ENCODE peak calls at places on chromosomes 5 and 9, in eight cellular contexts. E is WTC11, I is HFFc6, V is body of pancreas, N is kidney, S is brain microvascular endothelial cell, T is fibroblast of pulmonary artery, X is A673. U is an unnamed sample.
A peak's percentile ranks its signal among the peaks of the same experiment; 100 is the strongest.

GRCh38 chr9:13358128-13358527 is 78.6 kb upstream of the MPDZ start:
- DNase-seq in N (no peak), S (peak; percentile 80), E (no peak), I (peak; percentile 68), X (no peak), T (peak; percentile 80), V (no peak), U (peak; percentile 24)

GRCh38 chr9:95507456-95508241 is 9.1 kb downstream of the PTCH1 start:
- DNase-seq in T (peak; percentile 79), N (peak; percentile 84), V (peak; percentile 68), X (peak; percentile 65), E (peak; percentile 34), S (no peak), I (peak; percentile 57), U (peak; percentile 73)

GRCh38 chr5:61504143-61504542 is 172.1 kb downstream of the ZSWIM6 start:
- DNase-seq in I (no peak), E (no peak), V (no peak), X (peak; percentile 34), S (no peak), N (no peak), T (no peak), U (no peak)

GRCh38 chr9:75452512-75452911 is 364.2 kb downstream of the OSTF1 start:
- DNase-seq in X (peak; percentile 55), I (no peak), S (no peak), T (no peak), E (no peak), V (no peak), N (no peak), U (no peak)

GRCh38 chr5:60267907-60268306 is 374.4 kb upstream of the PDE4D start:
- DNase-seq in I (no peak), X (no peak), S (no peak), E (no peak), T (no peak), V (no peak), N (no peak), U (no peak)

GRCh38 chr9:131630206-131630831 is 85.0 kb downstream of the PRRT1B start:
- DNase-seq in E (no peak), I (no peak), S (no peak), X (no peak), N (no peak), T (no peak), V (no peak), U (no peak)

GRCh38 chr5:71482132-71482531 is 26.7 kb downstream of the BDP1 start:
- DNase-seq in V (no peak), X (no peak), S (peak; percentile 56), I (peak; percentile 12), T (peak; percentile 73), N (no peak), E (no peak), U (peak; percentile 95)

GRCh38 chr5:91357806-91358205 is 25.3 kb downstream of the ARRDC3 start:
- DNase-seq in N (no peak), E (no peak), I (no peak), T (no peak), S (no peak), X (no peak), V (no peak), U (no peak)

GRCh38 chr9:138046641-138047301 is 169.2 kb downstream of the CACNA1B start:
- DNase-seq in I (no peak), N (no peak), X (no peak), V (no peak), S (no peak), E (no peak), T (no peak), U (no peak)

GRCh38 chr9:78543353-78543752 is 246.4 kb downstream of the PSAT1 start:
- DNase-seq in I (no peak), T (no peak), S (no peak), E (no peak), X (no peak), V (no peak), N (no peak), U (no peak)

GRCh38 chr9:68575821-68576220 is 35.1 kb upstream of the TMEM252 start:
- DNase-seq in I (no peak), E (no peak), T (no peak), X (no peak), S (no peak), V (no peak), N (no peak), U (no peak)

GRCh38 chr9:94952553-94953373 is 226.3 kb downstream of the AOPEP start:
- DNase-seq in N (no peak), X (no peak), T (peak; percentile 71), V (no peak), S (no peak), E (no peak), I (no peak), U (no peak)

GRCh38 chr9:137218754-137219271 is 3.2 kb downstream of the RNF208 start:
- DNase-seq in T (peak; percentile 60), X (no peak), S (peak; percentile 67), N (no peak), V (peak; percentile 83), I (no peak), E (no peak), U (no peak)

GRCh38 chr5:122490718-122491117 is 178.7 kb downstream of the SNCAIP start:
- DNase-seq in X (no peak), N (no peak), E (no peak), S (no peak), T (no peak), I (no peak), V (no peak), U (no peak)

GRCh38 chr5:122493091-122493775 is 181.2 kb downstream of the SNCAIP start:
- DNase-seq in N (peak; percentile 70), V (peak; percentile 62), T (no peak), E (no peak), S (no peak), I (no peak), X (peak; percentile 10), U (no peak)

GRCh38 chr5:122493776-122494518 is 181.9 kb downstream of the SNCAIP start:
- DNase-seq in E (no peak), V (no peak), I (no peak), X (no peak), T (no peak), S (no peak), N (no peak), U (no peak)

GRCh38 chr5:122498163-122498562 is 186.1 kb downstream of the SNCAIP start:
- DNase-seq in X (peak; percentile 4), V (no peak), T (peak; percentile 15), S (peak; percentile 11), I (no peak), N (no peak), E (peak; percentile 63), U (no peak)

DNA sequence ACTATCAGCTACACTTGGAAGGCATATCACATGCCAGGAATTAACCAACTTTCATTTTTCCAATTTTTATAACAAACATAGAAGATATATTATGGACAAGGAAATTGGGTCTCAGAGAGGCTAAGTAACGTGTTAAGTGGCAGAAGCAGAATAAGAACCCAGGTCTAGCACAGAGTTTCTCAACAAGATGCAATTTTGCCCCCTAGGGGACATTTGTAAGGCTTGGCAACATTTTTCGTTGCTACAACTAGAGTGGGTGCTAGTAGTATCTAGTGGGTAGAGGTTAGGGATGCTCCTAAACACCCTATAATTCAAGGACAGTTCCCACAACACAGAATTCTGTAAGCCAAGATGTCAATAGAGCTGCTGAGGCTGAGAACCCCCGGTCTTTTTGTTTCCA is 180.6 kb downstream of the SNCAIP start:
- DNase-seq in S (peak; percentile 14), N (no peak), E (no peak), T (peak; percentile 21), V (no peak), I (no peak), X (peak; percentile 30), U (peak; percentile 73)
- TF ChIP-seq CTCF in S (peak; percentile 46), N (no peak), E (no peak), T (peak; percentile 28), V (no peak), I (peak; percentile 66), X (peak; percentile 42), U (peak; percentile 28)

GRCh38 chr9:109859447-109859846 is 79.4 kb downstream of the PALM2AKAP2 start:
- DNase-seq in X (no peak), E (no peak), V (no peak), N (no peak), T (no peak), S (no peak), I (peak; percentile 1), U (no peak)
- TF ChIP-seq CTCF in X (peak; percentile 35), E (no peak), V (no peak), N (no peak), T (peak; percentile 51), S (peak; percentile 32), I (peak; percentile 66), U (no peak)

GRCh38 chr9:33923998-33924701 is 107.2 kb downstream of the UBE2R2 start:
- DNase-seq in V (peak; percentile 42), S (no peak), T (no peak), I (no peak), X (no peak), N (peak; percentile 78), E (no peak), U (no peak)

GRCh38 chr9:33923079-33923478 is 106.1 kb downstream of the UBE2R2 start:
- DNase-seq in V (no peak), N (no peak), E (no peak), X (no peak), T (no peak), I (no peak), S (no peak), U (no peak)

GRCh38 chr9:33924978-33925797 is 108.2 kb downstream of the UBE2R2 start:
- DNase-seq in V (peak; percentile 63), X (peak; percentile 68), N (no peak), E (peak; percentile 69), S (peak; percentile 66), I (peak; percentile 60), T (peak; percentile 67), U (peak; percentile 67)

GRCh38 chr9:33919276-33919897 is 102.4 kb downstream of the UBE2R2 start:
- DNase-seq in N (no peak), T (no peak), S (no peak), V (no peak), X (no peak), E (no peak), I (no peak), U (no peak)

GRCh38 chr9:33921967-33922895 is 105.3 kb downstream of the UBE2R2 start:
- DNase-seq in V (no peak), T (peak; percentile 33), I (no peak), S (peak; percentile 28), E (peak; percentile 70), X (peak; percentile 44), N (no peak), U (peak; percentile 35)
- TF ChIP-seq CTCF in V (peak; percentile 32), T (peak; percentile 85), I (peak; percentile 81), S (peak; percentile 94), E (peak; percentile 65), X (peak; percentile 82), N (peak; percentile 46), U (peak; percentile 62)

DNA sequence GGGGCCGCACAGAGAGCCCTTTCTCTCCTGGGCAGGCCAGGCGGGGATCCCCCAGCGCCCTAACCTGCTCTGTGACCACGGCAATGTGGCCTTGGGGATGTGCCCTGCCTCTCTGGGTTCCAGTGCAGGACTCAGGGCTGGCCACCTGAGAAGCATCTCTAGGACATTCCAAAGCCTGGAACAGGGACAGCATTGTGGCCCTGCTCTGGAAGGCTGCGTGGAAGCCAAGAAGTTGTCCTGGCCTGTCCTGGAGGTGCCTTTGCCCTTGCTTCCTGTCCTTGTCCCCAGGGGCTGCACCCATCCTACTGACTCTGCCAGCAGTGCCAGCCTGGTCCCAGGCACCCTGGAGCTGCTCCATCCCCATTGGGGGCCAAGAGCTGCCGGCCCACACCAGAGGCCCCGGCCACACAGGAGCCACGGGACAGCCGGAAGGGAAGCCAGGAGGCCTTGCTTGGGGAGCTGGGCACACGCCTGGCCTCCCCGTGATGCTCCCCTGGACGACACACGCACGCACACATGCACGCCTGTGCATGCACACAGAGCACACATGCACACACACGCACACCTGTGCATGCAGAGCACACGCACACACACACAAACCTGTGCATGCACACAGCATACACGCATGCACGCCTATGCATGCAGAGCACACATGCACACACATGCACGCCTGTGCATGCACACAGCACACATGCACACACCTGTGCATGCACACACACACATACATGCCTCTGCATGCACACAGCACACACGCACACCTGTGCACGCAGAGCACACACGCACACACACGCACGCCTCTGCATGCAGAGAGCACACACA is 20.1 kb upstream of the CAMSAP1 start:
- DNase-seq in X (no peak), S (no peak), I (no peak), N (no peak), T (no peak), V (no peak), E (no peak), U (no peak)
- TF ChIP-seq CTCF in X (no peak), S (no peak), I (no peak), N (no peak), T (no peak), V (no peak), E (no peak), U (no peak)

U was measured in MCF 10A.